ENCODE peak calls at places on chromosomes 16 and 17, in nine cellular contexts. One of them, this sample, is unnamed.

GRCh38 chr17:4362141-4362540 is 4.3 kb downstream of the UBE2G1 start:
- DNase-seq in T-cell: no peak
- DNase-seq in CD4-positive, alpha-beta T cell: no peak
- DNase-seq in suprapubic skin: no peak
- DNase-seq in A172: no peak
- DNase-seq in neural crest cell: no peak
- DNase-seq in HS-5: no peak
- DNase-seq in Right ventricle myocardium inferior: no peak
- DNase-seq in cardiac fibroblast: peak; percentile 18
- DNase-seq in this sample: no peak

GRCh38 chr17:41212524-41213169 is 13.8 kb upstream of the KRTAP9-2 start:
- DNase-seq in T-cell: no peak
- DNase-seq in CD4-positive, alpha-beta T cell: no peak
- DNase-seq in suprapubic skin: no peak
- DNase-seq in A172: peak; percentile 52
- DNase-seq in neural crest cell: no peak
- DNase-seq in HS-5: no peak
- DNase-seq in Right ventricle myocardium inferior: peak; percentile 48
- DNase-seq in cardiac fibroblast: no peak
- DNase-seq in this sample: no peak

GRCh38 chr17:7380321-7380720 is 568 bp upstream of the TNK1 start:
- DNase-seq in T-cell: no peak
- DNase-seq in CD4-positive, alpha-beta T cell: no peak
- DNase-seq in suprapubic skin: peak; percentile 76
- DNase-seq in A172: no peak
- DNase-seq in neural crest cell: no peak
- DNase-seq in HS-5: no peak
- DNase-seq in Right ventricle myocardium inferior: peak; percentile 76
- DNase-seq in cardiac fibroblast: no peak
- DNase-seq in this sample: no peak

GRCh38 chr16:57303021-57303909 is 18.8 kb upstream of the PLLP start:
- DNase-seq in T-cell: no peak
- DNase-seq in CD4-positive, alpha-beta T cell: no peak
- DNase-seq in suprapubic skin: no peak
- DNase-seq in A172: no peak
- DNase-seq in neural crest cell: no peak
- DNase-seq in HS-5: no peak
- DNase-seq in Right ventricle myocardium inferior: no peak
- DNase-seq in cardiac fibroblast: no peak
- DNase-seq in this sample: no peak

GRCh38 chr16:53726625-53727024 is 22.7 kb downstream of the FTO start:
- DNase-seq in T-cell: no peak
- DNase-seq in CD4-positive, alpha-beta T cell: no peak
- DNase-seq in suprapubic skin: no peak
- DNase-seq in A172: no peak
- DNase-seq in neural crest cell: peak; percentile 8
- DNase-seq in HS-5: no peak
- DNase-seq in Right ventricle myocardium inferior: no peak
- DNase-seq in cardiac fibroblast: peak; percentile 11
- DNase-seq in this sample: no peak

GRCh38 chr16:48590476-48590875 is 19.5 kb downstream of the N4BP1 start:
- DNase-seq in T-cell: no peak
- DNase-seq in CD4-positive, alpha-beta T cell: no peak
- DNase-seq in suprapubic skin: no peak
- DNase-seq in A172: no peak
- DNase-seq in neural crest cell: no peak
- DNase-seq in HS-5: no peak
- DNase-seq in Right ventricle myocardium inferior: no peak
- DNase-seq in cardiac fibroblast: no peak
- DNase-seq in this sample: no peak

GRCh38 chr16:55501549-55502322 is 7.1 kb upstream of the LPCAT2 start:
- DNase-seq in T-cell: no peak
- DNase-seq in CD4-positive, alpha-beta T cell: no peak
- DNase-seq in suprapubic skin: peak; percentile 58
- DNase-seq in A172: no peak
- DNase-seq in neural crest cell: no peak
- DNase-seq in HS-5: no peak
- DNase-seq in Right ventricle myocardium inferior: no peak
- DNase-seq in cardiac fibroblast: peak; percentile 40
- DNase-seq in this sample: no peak

GRCh38 chr17:39925282-39926134 is 1.9 kb downstream of the ORMDL3 start:
- DNase-seq in T-cell: no peak
- DNase-seq in CD4-positive, alpha-beta T cell: no peak
- DNase-seq in suprapubic skin: no peak
- DNase-seq in A172: no peak
- DNase-seq in neural crest cell: no peak
- DNase-seq in HS-5: no peak
- DNase-seq in Right ventricle myocardium inferior: no peak
- DNase-seq in cardiac fibroblast: no peak
- DNase-seq in this sample: no peak

GRCh38 chr16:79296491-79296890 is 304.0 kb downstream of the MAF start:
- DNase-seq in T-cell: no peak
- DNase-seq in CD4-positive, alpha-beta T cell: no peak
- DNase-seq in suprapubic skin: no peak
- DNase-seq in A172: no peak
- DNase-seq in neural crest cell: no peak
- DNase-seq in HS-5: no peak
- DNase-seq in Right ventricle myocardium inferior: no peak
- DNase-seq in cardiac fibroblast: no peak
- DNase-seq in this sample: no peak

This sample was measured in H54.